ENCODE peak calls at places on chromosomes 5 and 9, in six cellular contexts. F is tibial artery, C is HepG2, J is psoas muscle, O is thyroid gland, U is uterus. D is an unnamed sample.

GRCh38 chr5:112070022-112070421 is 313.0 kb upstream of the NREP start:
- DNase-seq in U (no peak), C (no peak), O (no peak), J (no peak), F (no peak), D (no peak)

GRCh38 chr5:67206381-67207328 is 10.1 kb upstream of the CD180 start:
- DNase-seq in F (no peak), J (no peak), O (peak; percentile 39), U (no peak), C (peak; percentile 53), D (peak; percentile 66)

GRCh38 chr5:16983972-16984371 is 47.9 kb upstream of the MYO10 start:
- DNase-seq in J (no peak), U (no peak), F (no peak), O (no peak), C (no peak), D (no peak)

GRCh38 chr5:141040093-141040762 is 10.9 kb upstream of the PCDHB1 start:
- DNase-seq in J (peak; percentile 53), O (peak; percentile 44), F (no peak), C (no peak), U (peak; percentile 18), D (peak; percentile 63)

GRCh38 chr5:123088031-123088805 is 823 bp upstream of the PRDM6 start:
- DNase-seq in F (peak; percentile 51), J (no peak), O (peak; percentile 25), C (peak; percentile 3), U (no peak), D (no peak)

GRCh38 chr9:41229408-41230401 is 40.6 kb upstream of the ZNG1F start:
- DNase-seq in J (no peak), U (no peak), C (peak; percentile 6), F (no peak), O (no peak), D (no peak)

GRCh38 chr9:81242866-81243265 is 446.5 kb downstream of the TLE1 start:
- DNase-seq in J (no peak), F (no peak), O (no peak), U (no peak), C (no peak), D (no peak)

GRCh38 chr5:137666901-137667300 is 69.0 kb downstream of the KLHL3 start:
- DNase-seq in U (no peak), F (no peak), O (no peak), C (no peak), J (no peak), D (no peak)

GRCh38 chr5:180795771-180796313 is 6.8 kb downstream of the MGAT1 start:
- DNase-seq in F (no peak), U (no peak), C (no peak), O (no peak), J (no peak), D (peak; percentile 26)

GRCh38 chr9:131179561-131180219 is 54.3 kb downstream of the NUP214 start:
- DNase-seq in J (no peak), C (no peak), U (no peak), F (no peak), O (no peak), D (no peak)

GRCh38 chr5:38013107-38013506 is 173.3 kb upstream of the GDNF start:
- DNase-seq in C (no peak), O (no peak), F (no peak), U (no peak), J (no peak), D (no peak)

GRCh38 chr5:135834639-135835529 is at the start of gene SLC25A48:
- DNase-seq in J (peak; percentile 82), U (no peak), O (peak; percentile 68), F (no peak), C (peak; percentile 52), D (peak; percentile 41)

GRCh38 chr5:150647275-150648251 is 7.1 kb downstream of the SYNPO start:
- DNase-seq in C (no peak), F (peak; percentile 80), J (peak; percentile 94), U (peak; percentile 81), O (peak; percentile 89), D (no peak)

GRCh38 chr9:120078112-120078511 is 501.9 kb downstream of the CDK5RAP2 start:
- DNase-seq in F (no peak), U (no peak), J (no peak), O (no peak), C (no peak), D (no peak)

GRCh38 chr5:38404667-38405276 is 146.4 kb downstream of the EGFLAM start:
- DNase-seq in J (no peak), O (peak; percentile 4), F (no peak), U (no peak), C (peak; percentile 24), D (no peak)

GRCh38 chr5:145633474-145633873 is 201.7 kb downstream of the PRELID2 start:
- DNase-seq in O (no peak), J (no peak), F (no peak), C (no peak), U (no peak), D (no peak)

GRCh38 chr5:142888469-142889085 is 118.4 kb downstream of the ARHGAP26 start:
- DNase-seq in J (no peak), F (no peak), O (peak; percentile 30), C (peak; percentile 61), U (no peak), D (no peak)

GRCh38 chr9:69455311-69455710 is 130.3 kb downstream of the ENTREP1 start:
- DNase-seq in F (no peak), U (no peak), C (no peak), J (no peak), O (no peak), D (no peak)

GRCh38 chr9:137673871-137674270 is 55.1 kb downstream of the EHMT1 start:
- DNase-seq in C (no peak), F (no peak), U (no peak), J (no peak), O (peak; percentile 34), D (no peak)

GRCh38 chr9:84921175-84921574 is 251.6 kb downstream of the NTRK2 start:
- DNase-seq in C (no peak), J (no peak), O (no peak), U (no peak), F (no peak), D (no peak)

GRCh38 chr9:18299449-18299848 is 174.5 kb upstream of the ADAMTSL1 start:
- DNase-seq in U (no peak), O (no peak), C (no peak), F (no peak), J (no peak), D (no peak)

GRCh38 chr5:96320797-96321196 is 112.3 kb downstream of the PCSK1 start:
- DNase-seq in U (no peak), J (no peak), O (no peak), F (no peak), C (no peak), D (no peak)

GRCh38 chr9:2018162-2018643 is 3.1 kb downstream of the SMARCA2 start:
- DNase-seq in O (no peak), C (no peak), F (no peak), J (no peak), U (no peak), D (no peak)

GRCh38 chr9:136531904-136532798 is 13.7 kb downstream of the NOTCH1 start:
- DNase-seq in C (no peak), U (no peak), F (no peak), O (no peak), J (no peak), D (no peak)

GRCh38 chr5:141821430-141821925 is 56.7 kb downstream of the PCDH1 start:
- DNase-seq in J (no peak), O (no peak), U (no peak), C (no peak), F (no peak), D (no peak)

GRCh38 chr5:176529824-176530195 is 7.4 kb downstream of the RNF44 start:
- DNase-seq in C (no peak), J (no peak), O (no peak), F (no peak), U (no peak), D (no peak)

GRCh38 chr5:6058055-6058715 is 320.2 kb downstream of the MED10 start:
- DNase-seq in J (no peak), C (no peak), O (no peak), U (no peak), F (no peak), D (no peak)

GRCh38 chr5:72440207-72440638 is 67.0 kb downstream of the ZNF366 start:
- DNase-seq in C (no peak), O (no peak), F (no peak), J (no peak), U (no peak), D (no peak)

GRCh38 chr5:39775458-39776365 is 350.9 kb upstream of the DAB2 start:
- DNase-seq in O (no peak), J (no peak), F (no peak), U (no peak), C (no peak), D (no peak)
- H3K27ac ChIP-seq in O (no peak overlapping the region), J (no peak overlapping the region), F (no peak overlapping the region), U (no peak overlapping the region), C (no peak overlapping the region), D (no peak overlapping the region)

GRCh38 chr9:13446261-13446660 is 166.8 kb upstream of the MPDZ start:
- DNase-seq in F (no peak), O (no peak), C (no peak), U (no peak), J (no peak), D (no peak)
- H3K4me3 ChIP-seq in F (no peak overlapping the region), O (no peak overlapping the region), C (no peak overlapping the region), U (no peak overlapping the region), J (peak overlapping the region; percentile 24), D (no peak overlapping the region)

GRCh38 chr9:110340306-110340705 is 2.6 kb upstream of the TXNDC8 start:
- DNase-seq in F (no peak), U (no peak), J (no peak), O (no peak), C (peak; percentile 14), D (no peak)
- TF ChIP-seq CTCF in F (no peak), U (no peak), J (no peak), O (no peak), C (peak; percentile 56), D (no peak)

GRCh38 chr5:57844410-57844809 is 361.8 kb upstream of the ACTBL2 start:
- DNase-seq in U (no peak), F (no peak), J (no peak), C (no peak), O (no peak), D (no peak)

GRCh38 chr5:57841671-57842375 is 359.2 kb upstream of the ACTBL2 start:
- DNase-seq in U (no peak), O (no peak), C (no peak), F (no peak), J (no peak), D (no peak)

GRCh38 chr5:57843016-57843402 is 360.4 kb upstream of the ACTBL2 start:
- DNase-seq in F (no peak), O (no peak), C (no peak), J (no peak), U (no peak), D (no peak)

GRCh38 chr5:57845025-57845424 is 362.4 kb upstream of the ACTBL2 start:
- DNase-seq in O (no peak), U (no peak), J (no peak), C (no peak), F (no peak), D (no peak)

GRCh38 chr5:57842376-57843015 is 359.9 kb upstream of the ACTBL2 start:
- DNase-seq in J (no peak), F (no peak), C (no peak), O (no peak), U (no peak), D (no peak)
- H3K27ac ChIP-seq in J (no peak overlapping the region), F (no peak overlapping the region), C (no peak overlapping the region), O (no peak overlapping the region), U (no peak overlapping the region), D (no peak overlapping the region)